ENCODE peak calls at places on chromosome 9, in five cellular contexts. Y is GM12878, V is A549, E is NB4, U is K562. L is an unnamed sample.

GRCh38 chr9:33151007-33151557 is 16.1 kb downstream of the B4GALT1 start:
- DNase-seq in Y (no peak), V (no peak), E (peak; percentile 76), U (peak; percentile 32), L (peak; percentile 86)

GRCh38 chr9:127776195-127776918 is 2.1 kb downstream of the SH2D3C start:
- DNase-seq in Y (no peak), V (no peak), E (peak; percentile 92), U (peak; percentile 83), L (no peak)

GRCh38 chr9:87592554-87593394 is 95.1 kb downstream of the DAPK1 start:
- DNase-seq in Y (no peak), V (no peak), E (no peak), U (peak; percentile 62), L (no peak)

GRCh38 chr9:127707766-127708165 is 978 bp downstream of the CFAP157 start:
- DNase-seq in Y (no peak), V (no peak), E (peak; percentile 24), U (no peak), L (no peak)

GRCh38 chr9:113673726-113674125 is 202.4 kb upstream of the ZNF618 start:
- DNase-seq in Y (no peak), V (no peak), E (peak; percentile 26), U (no peak), L (no peak)

GRCh38 chr9:112711050-112711689 is 6.7 kb downstream of the INIP start:
- DNase-seq in Y (no peak), V (no peak), E (peak; percentile 16), U (peak; percentile 15), L (peak; percentile 40)

GRCh38 chr9:89496645-89497044 is 1.3 kb downstream of the SEMA4D start:
- DNase-seq in Y (no peak), V (no peak), E (no peak), U (no peak), L (no peak)

GRCh38 chr9:127711226-127711701 is 4.2 kb downstream of the PTRH1 start:
- DNase-seq in Y (no peak), V (no peak), E (peak; percentile 87), U (no peak), L (no peak)

GRCh38 chr9:79037338-79037737 is 534.4 kb upstream of the TLE4 start:
- DNase-seq in Y (no peak), V (no peak), E (no peak), U (no peak), L (no peak)

GRCh38 chr9:95004452-95005275 is 278.2 kb downstream of the AOPEP start:
- DNase-seq in Y (no peak), V (no peak), E (peak; percentile 31), U (peak; percentile 72), L (peak; percentile 19)

GRCh38 chr9:105117111-105117682 is 127.3 kb upstream of the SLC44A1 start:
- DNase-seq in Y (no peak), V (no peak), E (no peak), U (no peak), L (no peak)

GRCh38 chr9:16869140-16869903 is 1.1 kb downstream of the BNC2 start:
- DNase-seq in Y (no peak), V (no peak), E (peak; percentile 49), U (no peak), L (no peak)

GRCh38 chr9:78261403-78262001 is 25.6 kb downstream of the CEP78 start:
- DNase-seq in Y (no peak), V (peak; percentile 45), E (peak; percentile 41), U (peak; percentile 12), L (peak; percentile 39)

GRCh38 chr9:136668983-136669790 is 6.5 kb downstream of the EGFL7 start:
- DNase-seq in Y (no peak), V (peak; percentile 67), E (no peak), U (peak; percentile 41), L (peak; percentile 57)

GRCh38 chr9:136666364-136667216 is 3.9 kb downstream of the EGFL7 start:
- DNase-seq in Y (no peak), V (no peak), E (no peak), U (peak; percentile 51), L (peak; percentile 39)

GRCh38 chr9:136667940-136668760 is 5.4 kb downstream of the EGFL7 start:
- DNase-seq in Y (no peak), V (no peak), E (no peak), U (peak; percentile 35), L (peak; percentile 44)

GRCh38 chr9:136665704-136666363 is 3.1 kb downstream of the EGFL7 start:
- DNase-seq in Y (no peak), V (peak; percentile 49), E (no peak), U (peak; percentile 81), L (no peak)

DNA sequence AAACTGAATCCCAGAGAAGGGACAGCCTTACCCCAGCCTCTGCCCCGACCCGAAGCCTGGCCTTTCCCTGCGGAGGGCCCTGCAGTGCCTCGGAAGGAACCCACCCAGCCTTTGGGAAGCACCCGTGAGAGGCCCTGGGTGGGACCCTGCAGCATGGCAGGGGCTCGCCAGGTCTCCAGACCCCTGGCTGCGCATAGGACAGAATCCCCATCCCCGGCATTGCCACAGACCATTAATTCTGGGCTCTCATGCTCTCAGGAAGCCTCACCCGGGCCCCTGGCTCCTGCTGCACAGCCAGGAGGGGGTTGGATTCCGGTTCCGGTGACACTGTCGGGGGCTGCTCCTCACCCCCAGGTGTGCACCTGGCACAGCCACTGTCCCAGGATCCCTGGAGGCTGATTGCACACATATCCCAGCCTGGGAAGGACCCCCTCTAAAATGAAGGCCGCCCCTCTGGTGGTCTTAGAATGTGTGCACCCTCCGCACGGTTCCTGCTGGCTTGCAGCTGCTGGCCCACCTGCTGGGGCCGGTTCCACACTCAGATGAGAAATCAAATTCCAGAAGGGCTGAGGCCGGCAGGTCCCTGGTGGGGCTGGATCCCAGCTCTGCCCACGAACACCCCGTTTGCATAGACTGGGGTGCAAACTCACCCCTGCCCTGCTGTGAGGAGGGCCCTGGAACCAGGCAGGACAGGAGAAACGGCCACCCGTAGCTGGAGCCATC is 4.7 kb downstream of the EGFL7 start:
- DNase-seq in Y (no peak), V (no peak), E (no peak), U (no peak), L (no peak)
- TF ChIP-seq MYC in Y (no peak), V (no peak), E (no peak), U (no peak), L (no peak)

DNA sequence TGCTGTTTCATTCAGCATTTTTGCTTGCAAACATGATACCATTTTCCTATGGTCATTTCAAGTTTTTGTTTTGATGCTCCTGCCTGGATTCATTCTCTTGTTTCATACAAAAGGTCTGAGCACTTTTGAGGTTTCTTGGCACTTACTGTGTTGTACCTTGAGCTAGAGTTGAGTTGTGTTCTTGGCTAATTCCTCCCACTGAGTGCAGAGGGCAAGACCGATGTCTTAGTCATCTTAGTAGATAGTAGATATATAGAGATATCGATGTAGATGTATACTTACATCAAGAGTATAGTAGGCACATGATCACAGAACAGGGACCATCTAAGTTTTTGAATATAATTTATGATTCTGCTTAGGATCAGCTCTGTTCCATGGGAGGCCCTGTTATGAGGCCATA is 366.6 kb downstream of the OSTF1 start:
- DNase-seq in Y (no peak), V (no peak), E (no peak), U (no peak), L (no peak)
- TF ChIP-seq MYC in Y (no peak), V (no peak), E (no peak), U (no peak), L (no peak)

DNA sequence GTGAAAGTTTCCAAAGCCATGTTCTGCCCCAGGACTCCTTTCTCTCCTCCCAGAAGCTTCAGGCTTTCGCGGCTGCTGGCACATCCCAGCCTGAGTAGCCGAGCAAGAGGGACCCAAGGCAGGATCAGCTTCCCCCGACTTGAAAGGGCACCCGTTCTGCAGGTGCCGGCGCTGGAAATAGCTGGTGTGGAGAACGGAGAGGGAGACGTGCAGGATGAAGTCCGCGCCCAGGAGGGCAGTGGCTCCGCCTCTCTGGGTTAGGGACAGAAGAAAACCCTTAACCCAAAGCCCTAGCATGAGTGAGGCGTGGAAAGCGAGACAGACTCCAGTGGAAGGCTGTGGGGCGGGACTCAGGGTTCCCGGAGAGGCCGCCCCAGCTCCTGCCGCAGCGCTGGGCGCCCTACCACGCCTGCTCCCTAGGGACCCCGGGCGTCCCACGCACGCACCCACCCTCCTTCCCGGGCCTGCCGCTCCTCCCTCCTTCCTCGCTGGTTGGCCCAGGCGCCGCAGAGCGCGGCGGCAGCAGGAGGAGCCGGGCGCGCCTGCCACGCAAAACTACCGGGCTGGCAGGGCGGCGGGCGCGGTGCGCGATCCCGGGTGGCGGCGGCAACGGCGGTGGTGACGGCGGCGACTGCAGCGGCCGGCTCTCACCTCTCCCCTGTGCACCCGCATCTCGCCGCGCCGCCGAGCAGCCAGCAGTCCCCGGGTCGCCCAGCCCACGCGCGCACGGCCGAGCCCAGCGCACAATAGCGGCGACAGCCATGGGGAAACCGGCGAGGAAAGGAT is at the start of gene SLC1A1:
- DNase-seq in Y (peak; percentile 55), V (peak; percentile 60), E (peak; percentile 69), U (no peak), L (peak; percentile 69)
- TF ChIP-seq MYC in Y (peak; percentile 26), V (no peak), E (peak; percentile 39), U (no peak), L (no peak)

GRCh38 chr9:30964332-30964731 is 1420.1 kb upstream of the ACO1 start:
- DNase-seq in Y (no peak), V (no peak), E (no peak), U (no peak), L (no peak)
- TF ChIP-seq MYC in Y (no peak), V (no peak), E (no peak), U (no peak), L (no peak)

GRCh38 chr9:98172604-98173003 is 19.8 kb downstream of the CORO2A start:
- DNase-seq in Y (no peak), V (no peak), E (no peak), U (no peak), L (no peak)
- TF ChIP-seq MYC in Y (no peak), V (no peak), E (no peak), U (no peak), L (no peak)

GRCh38 chr9:38423273-38423938 is 848 bp downstream of the IGFBPL1 start:
- DNase-seq in Y (no peak), V (no peak), E (no peak), U (no peak), L (no peak)

GRCh38 chr9:38421498-38422211 is 2.6 kb downstream of the IGFBPL1 start:
- DNase-seq in Y (no peak), V (no peak), E (peak; percentile 23), U (no peak), L (no peak)

GRCh38 chr9:38424918-38425317 is 664 bp upstream of the IGFBPL1 start:
- DNase-seq in Y (no peak), V (no peak), E (no peak), U (no peak), L (no peak)

GRCh38 chr9:38423939-38424843 is at the start of gene IGFBPL1:
- DNase-seq in Y (no peak), V (peak; percentile 79), E (no peak), U (no peak), L (peak; percentile 29)

GRCh38 chr9:38422555-38423245 is 1.6 kb downstream of the IGFBPL1 start:
- DNase-seq in Y (no peak), V (no peak), E (no peak), U (no peak), L (no peak)
- TF ChIP-seq MYC in Y (no peak), V (no peak), E (no peak), U (no peak), L (no peak)

GRCh38 chr9:122144006-122144405 is 15.6 kb downstream of the NDUFA8 start:
- DNase-seq in Y (no peak), V (no peak), E (no peak), U (no peak), L (peak; percentile 56)

GRCh38 chr9:122144836-122145235 is 14.7 kb downstream of the NDUFA8 start:
- DNase-seq in Y (no peak), V (no peak), E (peak; percentile 28), U (no peak), L (peak; percentile 60)

GRCh38 chr9:122141671-122142070 is 17.9 kb downstream of the NDUFA8 start:
- DNase-seq in Y (no peak), V (no peak), E (no peak), U (no peak), L (no peak)

GRCh38 chr9:122143296-122143695 is 16.3 kb downstream of the NDUFA8 start:
- DNase-seq in Y (no peak), V (no peak), E (no peak), U (no peak), L (no peak)

GRCh38 chr9:122145462-122145861 is 14.1 kb downstream of the NDUFA8 start:
- DNase-seq in Y (no peak), V (no peak), E (no peak), U (no peak), L (no peak)
- TF ChIP-seq MYC in Y (no peak), V (no peak), E (no peak), U (no peak), L (no peak)

L was measured in endothelial cell of umbilical vein.